ENCODE peak calls at places on chromosomes 5 and 9, in six cellular contexts. W is astrocyte, G is IMR-90, F is HCT116, S is neuronal stem cell, Y is neural progenitor cell. N is an unnamed sample.

GRCh38 chr5:57753446-57753845 is 270.8 kb upstream of the ACTBL2 start:
- DNase-seq in W (no peak), G (no peak), F (no peak), S (no peak), Y (no peak), N (peak; percentile 19)

GRCh38 chr5:177317959-177318377 is 6.3 kb upstream of the MXD3 start:
- DNase-seq in W (peak; percentile 51), G (peak; percentile 80), F (peak; percentile 63), S (peak; percentile 55), Y (peak; percentile 78), N (peak; percentile 50)

GRCh38 chr5:95771109-95771708 is 40.1 kb downstream of the RHOBTB3 start:
- DNase-seq in W (no peak), G (no peak), F (no peak), S (no peak), Y (no peak), N (no peak)

GRCh38 chr5:35811108-35811741 is 45.5 kb upstream of the IL7R start:
- DNase-seq in W (peak; percentile 38), G (peak; percentile 47), F (no peak), S (no peak), Y (no peak), N (no peak)

GRCh38 chr5:177301503-177302165 is 1.9 kb downstream of the RAB24 start:
- DNase-seq in W (no peak), G (no peak), F (no peak), S (no peak), Y (no peak), N (peak; percentile 95)

GRCh38 chr9:33748633-33749304 is 46.6 kb upstream of the PRSS3 start:
- DNase-seq in W (no peak), G (no peak), F (no peak), S (no peak), Y (no peak), N (no peak)

GRCh38 chr9:14908221-14909206 is 1.7 kb downstream of the FREM1 start:
- DNase-seq in W (no peak), G (no peak), F (no peak), S (no peak), Y (peak; percentile 32), N (no peak)

GRCh38 chr9:106632621-106633020 is 230.3 kb upstream of the ZNF462 start:
- DNase-seq in W (no peak), G (no peak), F (no peak), S (no peak), Y (no peak), N (peak; percentile 58)

GRCh38 chr5:1294839-1295649 is at the start of gene TERT:
- DNase-seq in W (no peak), G (no peak), F (no peak), S (peak; percentile 57), Y (peak; percentile 78), N (no peak)
- H2AFZ ChIP-seq in W (no peak within 1 kb of the TSS), G (peak within 1 kb of the TSS; percentile 43), F (no peak within 1 kb of the TSS), S (peak within 1 kb of the TSS; percentile 85), Y (peak within 1 kb of the TSS; percentile 91), N (no peak within 1 kb of the TSS)

GRCh38 chr5:172441262-172441751 is 13.0 kb downstream of the SH3PXD2B start:
- DNase-seq in W (no peak), G (no peak), F (no peak), S (no peak), Y (no peak), N (no peak)

GRCh38 chr5:172440486-172440885 is 13.8 kb downstream of the SH3PXD2B start:
- DNase-seq in W (no peak), G (no peak), F (no peak), S (no peak), Y (no peak), N (no peak)

GRCh38 chr5:172443441-172444109 is 10.8 kb downstream of the SH3PXD2B start:
- DNase-seq in W (peak; percentile 98), G (peak; percentile 98), F (peak; percentile 65), S (no peak), Y (no peak), N (no peak)

GRCh38 chr5:172444110-172444510 is 10.2 kb downstream of the SH3PXD2B start:
- DNase-seq in W (peak; percentile 94), G (peak; percentile 78), F (no peak), S (no peak), Y (no peak), N (no peak)

GRCh38 chr5:172442592-172442991 is 11.7 kb downstream of the SH3PXD2B start:
- DNase-seq in W (peak; percentile 61), G (peak; percentile 61), F (no peak), S (no peak), Y (no peak), N (no peak)
- H3K9ac ChIP-seq in W (no peak overlapping the region), G (no peak overlapping the region), F (no peak overlapping the region), S (no peak overlapping the region), Y (no peak overlapping the region), N (no peak overlapping the region)

GRCh38 chr9:125932012-125932411 is 184.8 kb downstream of the PBX3 start:
- DNase-seq in W (peak; percentile 99), G (peak; percentile 99), F (peak; percentile 81), S (no peak), Y (no peak), N (peak; percentile 90)
- H3K36me3 ChIP-seq in W (peaks cover 17% of the 10 kb centered on the region), G (peaks cover 5% of the 10 kb centered on the region), F (no peaks in the 10 kb centered on the region), S (peaks cover 5% of the 10 kb centered on the region), Y (no peaks in the 10 kb centered on the region), N (no peaks in the 10 kb centered on the region)

GRCh38 chr5:10538103-10538788 is 25.6 kb upstream of the ANKRD33B start:
- DNase-seq in W (no peak), G (peak; percentile 17), F (no peak), S (no peak), Y (no peak), N (no peak)
- H2AFZ ChIP-seq in W (no peak overlapping the region), G (no peak overlapping the region), F (no peak overlapping the region), S (no peak overlapping the region), Y (no peak overlapping the region), N (no peak overlapping the region)

N was measured in keratinocyte.